ENCODE peak calls at places on chromosomes 7 and 10, in eight cellular contexts. Q is HCT116; C is CD4-positive, CD25-positive, alpha-beta regulatory T cell; F is BE2C; M is left ventricle myocardium inferior; U is esophagus squamous epithelium; D is aorta; Y is CD8-positive, alpha-beta memory T cell. B is an unnamed sample.
A peak's percentile ranks its signal among the peaks of the same experiment; 100 is the strongest.

GRCh38 chr7:101390901-101391301 is 28.2 kb downstream of the COL26A1 start:
- DNase-seq in Q (no peak), C (peak; percentile 80), F (peak; percentile 68), M (peak; percentile 34), U (no peak), D (no peak), Y (no peak), B (peak; percentile 35)

GRCh38 chr7:121605297-121605640 is 209.2 kb upstream of the FAM3C start:
- DNase-seq in Q (no peak), C (no peak), F (no peak), M (no peak), U (no peak), D (no peak), Y (no peak), B (no peak)

GRCh38 chr10:6228010-6228511 is 25.3 kb downstream of the PFKFB3 start:
- DNase-seq in Q (no peak), C (no peak), F (no peak), M (no peak), U (no peak), D (peak; percentile 63), Y (no peak), B (no peak)

GRCh38 chr7:84841809-84842208 is 345.0 kb downstream of the SEMA3D start:
- DNase-seq in Q (no peak), C (no peak), F (no peak), M (no peak), U (no peak), D (no peak), Y (no peak), B (no peak)

GRCh38 chr10:122510326-122510725 is 49.0 kb downstream of the HTRA1 start:
- DNase-seq in Q (no peak), C (no peak), F (no peak), M (no peak), U (no peak), D (no peak), Y (no peak), B (no peak)

GRCh38 chr7:5296627-5297226 is 14.0 kb downstream of the SLC29A4 start:
- DNase-seq in Q (no peak), C (peak; percentile 85), F (peak; percentile 49), M (no peak), U (no peak), D (no peak), Y (peak; percentile 76), B (no peak)

GRCh38 chr7:98418271-98418635 is 17.4 kb upstream of the BAIAP2L1 start:
- DNase-seq in Q (peak; percentile 47), C (no peak), F (no peak), M (no peak), U (no peak), D (peak; percentile 22), Y (no peak), B (no peak)

GRCh38 chr10:132572545-132572937 is 35.0 kb downstream of the INPP5A start:
- DNase-seq in Q (no peak), C (no peak), F (no peak), M (no peak), U (no peak), D (no peak), Y (no peak), B (no peak)

GRCh38 chr7:157691521-157692155 is 354.8 kb downstream of the DNAJB6 start:
- DNase-seq in Q (no peak), C (no peak), F (no peak), M (no peak), U (no peak), D (peak; percentile 71), Y (no peak), B (peak; percentile 12)

GRCh38 chr10:113228570-113228969 is 278.5 kb downstream of the TCF7L2 start:
- DNase-seq in Q (no peak), C (no peak), F (no peak), M (no peak), U (no peak), D (no peak), Y (no peak), B (no peak)

GRCh38 chr7:68770649-68771048 is 827.6 kb upstream of the AUTS2 start:
- DNase-seq in Q (no peak), C (no peak), F (peak; percentile 97), M (peak; percentile 69), U (no peak), D (no peak), Y (no peak), B (peak; percentile 92)

GRCh38 chr10:61634711-61635110 is 28.0 kb upstream of the CABCOCO1 start:
- DNase-seq in Q (no peak), C (no peak), F (no peak), M (no peak), U (no peak), D (no peak), Y (no peak), B (no peak)

GRCh38 chr10:96259150-96259549 is 12.2 kb downstream of the BLNK start:
- DNase-seq in Q (no peak), C (no peak), F (no peak), M (no peak), U (no peak), D (no peak), Y (no peak), B (no peak)
- H3K4me1 ChIP-seq in Q (peaks cover 10% of the 10 kb centered on the region), C (no peaks in the 10 kb centered on the region), F (no peaks in the 10 kb centered on the region), M (peaks cover 11% of the 10 kb centered on the region), U (peaks cover 36% of the 10 kb centered on the region), D (no peaks in the 10 kb centered on the region), Y (no peaks in the 10 kb centered on the region), B (peaks cover 18% of the 10 kb centered on the region)

GRCh38 chr7:36942558-36943354 is 218.5 kb upstream of the AOAH start:
- DNase-seq in Q (no peak), C (no peak), F (no peak), M (no peak), U (no peak), D (no peak), Y (no peak), B (no peak)

GRCh38 chr7:36942062-36942461 is 217.8 kb upstream of the AOAH start:
- DNase-seq in Q (no peak), C (no peak), F (no peak), M (no peak), U (no peak), D (no peak), Y (no peak), B (no peak)

GRCh38 chr7:36939816-36940215 is 215.5 kb upstream of the AOAH start:
- DNase-seq in Q (no peak), C (no peak), F (no peak), M (no peak), U (no peak), D (no peak), Y (no peak), B (no peak)

GRCh38 chr7:36941359-36941758 is 217.1 kb upstream of the AOAH start:
- DNase-seq in Q (no peak), C (no peak), F (no peak), M (no peak), U (no peak), D (no peak), Y (no peak), B (no peak)

DNA sequence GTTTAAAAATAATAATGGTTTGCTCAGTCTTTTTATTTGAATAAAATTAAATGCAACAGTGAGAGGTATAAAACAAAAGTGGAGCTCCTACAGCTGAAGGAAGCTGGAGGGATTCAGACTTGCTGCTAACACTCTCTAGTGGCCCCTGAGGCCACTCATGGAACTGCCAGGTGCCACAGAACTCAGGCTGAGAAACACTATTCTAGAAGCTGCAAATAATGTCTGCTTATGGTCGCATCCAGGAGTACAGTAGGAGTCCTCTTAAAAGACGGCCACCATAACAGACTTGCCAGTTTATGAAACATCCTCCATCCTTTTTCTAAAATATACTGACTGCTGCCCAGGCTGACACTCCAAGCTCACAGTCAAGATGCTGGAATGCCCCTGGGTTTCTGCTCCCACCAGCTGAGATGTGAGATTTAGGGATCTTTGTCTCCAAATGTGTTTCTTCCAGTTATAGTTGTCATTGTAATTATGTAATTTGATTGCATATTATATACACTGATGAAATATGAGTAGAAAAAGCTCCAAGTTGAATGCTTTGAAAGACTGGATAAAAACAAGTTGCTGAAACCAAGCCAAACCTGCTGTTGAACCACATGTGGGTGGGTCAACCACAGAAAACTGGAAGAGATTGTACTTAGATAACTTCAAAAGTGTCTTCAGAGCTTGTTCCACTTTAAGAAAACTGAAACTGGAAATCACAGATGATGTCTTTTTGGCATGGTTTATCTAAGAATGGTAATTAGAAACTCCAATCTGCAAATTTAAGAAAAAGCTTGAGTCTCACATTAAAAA is 213.7 kb upstream of the AOAH start:
- DNase-seq in Q (no peak), C (peak; percentile 38), F (no peak), M (no peak), U (no peak), D (no peak), Y (peak; percentile 44), B (no peak)
- H3K9me3 ChIP-seq in Q (no peaks in the 10 kb centered on the region), C (peaks cover 54% of the 10 kb centered on the region), F (peaks cover 9% of the 10 kb centered on the region), M (peaks cover 96% of the 10 kb centered on the region), U (peaks cover 70% of the 10 kb centered on the region), D (peaks cover 12% of the 10 kb centered on the region), Y (peaks cover 62% of the 10 kb centered on the region), B (peaks cover 19% of the 10 kb centered on the region)

GRCh38 chr7:27103489-27104226 is 1.2 kb upstream of the HOXA2 start:
- DNase-seq in Q (no peak), C (no peak), F (no peak), M (no peak), U (no peak), D (no peak), Y (no peak), B (no peak)
- H3K27me3 ChIP-seq in Q (no peaks in the 10 kb centered on the region), C (peaks cover 18% of the 10 kb centered on the region), F (peaks cover 100% of the 10 kb centered on the region), M (peaks cover 100% of the 10 kb centered on the region), U (peaks cover 11% of the 10 kb centered on the region), D (no peaks in the 10 kb centered on the region), Y (peaks cover 38% of the 10 kb centered on the region), B (no peaks in the 10 kb centered on the region)

GRCh38 chr10:47033541-47034270 is 122.5 kb downstream of the PTPN20 start:
- DNase-seq in Q (no peak), C (no peak), F (peak; percentile 8), M (no peak), U (no peak), D (peak; percentile 50), Y (no peak), B (no peak)
- H3K4me1 ChIP-seq in Q (peaks cover 5% of the 10 kb centered on the region), C (no peaks in the 10 kb centered on the region), F (peaks cover 30% of the 10 kb centered on the region), M (no peaks in the 10 kb centered on the region), U (no peaks in the 10 kb centered on the region), D (no peaks in the 10 kb centered on the region), Y (no peaks in the 10 kb centered on the region), B (no peaks in the 10 kb centered on the region)

DNA sequence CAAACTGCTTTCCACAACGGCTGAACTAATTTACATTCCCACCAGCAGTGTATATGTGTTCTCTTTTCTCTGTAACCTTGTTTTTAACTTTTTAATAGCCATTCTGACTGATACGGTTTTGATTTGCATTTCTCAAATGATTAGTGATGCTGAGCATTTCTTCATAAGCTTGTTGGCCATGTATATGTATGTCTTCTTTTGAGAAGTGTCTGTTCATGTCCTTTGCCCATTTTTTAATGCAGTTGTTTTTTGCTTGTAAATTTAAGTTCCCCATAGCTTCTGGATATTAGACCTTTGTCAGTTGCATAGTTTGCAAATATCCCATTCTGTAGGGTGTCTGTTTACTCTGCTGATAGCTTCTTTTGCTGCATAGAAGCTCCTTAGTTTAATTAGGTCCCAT is 6.1 kb downstream of the ZNF786 start:
- DNase-seq in Q (no peak), C (no peak), F (no peak), M (no peak), U (no peak), D (no peak), Y (no peak), B (no peak)
- H3K9me3 ChIP-seq in Q (no peaks in the 10 kb centered on the region), C (no peaks in the 10 kb centered on the region), F (no peaks in the 10 kb centered on the region), M (no peaks in the 10 kb centered on the region), U (no peaks in the 10 kb centered on the region), D (no peaks in the 10 kb centered on the region), Y (no peaks in the 10 kb centered on the region), B (no peaks in the 10 kb centered on the region)